ENCODE peak calls at places on chromosomes 3 and 15, in nine cellular contexts. One of them, this sample, is unnamed.

GRCh38 chr15:38991126-38991525 is 426.5 kb upstream of the RASGRP1 start:
- DNase-seq in progenitor cell of endocrine pancreas: no peak
- DNase-seq in stimulated activated CD4-positive, alpha-beta T cell treated with anti-CD3 and anti-CD28 coated beads, TNF-alpha, amount 100 ng/mL, for 1 hour: no peak
- DNase-seq in EH: peak; percentile 53
- DNase-seq in OCI-M1: peak; percentile 18
- DNase-seq in AG08395: peak; percentile 19
- DNase-seq in amygdala: no peak
- DNase-seq in activated CD8-positive, alpha-beta memory T cell treated with anti-CD3 and anti-CD28 coated beads for 24 hours: no peak
- DNase-seq in GM12865: no peak
- DNase-seq in this sample: peak; percentile 11

GRCh38 chr3:29282431-29283296 is 1.8 kb downstream of the RBMS3 start:
- DNase-seq in AG08395: peak; percentile 11
- DNase-seq in stimulated activated CD4-positive, alpha-beta T cell treated with anti-CD3 and anti-CD28 coated beads, TNF-alpha, amount 100 ng/mL, for 1 hour: no peak
- DNase-seq in GM12865: no peak
- DNase-seq in amygdala: no peak
- DNase-seq in EH: peak; percentile 63
- DNase-seq in progenitor cell of endocrine pancreas: no peak
- DNase-seq in OCI-M1: no peak
- DNase-seq in activated CD8-positive, alpha-beta memory T cell treated with anti-CD3 and anti-CD28 coated beads for 24 hours: no peak
- DNase-seq in this sample: no peak

GRCh38 chr3:45333549-45333948 is 54.8 kb upstream of the LARS2 start:
- DNase-seq in GM12865: no peak
- DNase-seq in activated CD8-positive, alpha-beta memory T cell treated with anti-CD3 and anti-CD28 coated beads for 24 hours: no peak
- DNase-seq in stimulated activated CD4-positive, alpha-beta T cell treated with anti-CD3 and anti-CD28 coated beads, TNF-alpha, amount 100 ng/mL, for 1 hour: no peak
- DNase-seq in OCI-M1: no peak
- DNase-seq in EH: peak; percentile 56
- DNase-seq in progenitor cell of endocrine pancreas: no peak
- DNase-seq in amygdala: no peak
- DNase-seq in AG08395: peak; percentile 39
- DNase-seq in this sample: peak; percentile 51

GRCh38 chr3:138638641-138639040 is 30.1 kb downstream of the FAIM start:
- DNase-seq in activated CD8-positive, alpha-beta memory T cell treated with anti-CD3 and anti-CD28 coated beads for 24 hours: no peak
- DNase-seq in OCI-M1: no peak
- DNase-seq in EH: no peak
- DNase-seq in GM12865: no peak
- DNase-seq in AG08395: no peak
- DNase-seq in stimulated activated CD4-positive, alpha-beta T cell treated with anti-CD3 and anti-CD28 coated beads, TNF-alpha, amount 100 ng/mL, for 1 hour: no peak
- DNase-seq in progenitor cell of endocrine pancreas: no peak
- DNase-seq in amygdala: no peak
- DNase-seq in this sample: no peak

GRCh38 chr3:134252766-134253165 is 2.1 kb upstream of the RYK start:
- DNase-seq in GM12865: no peak
- DNase-seq in amygdala: no peak
- DNase-seq in progenitor cell of endocrine pancreas: no peak
- DNase-seq in stimulated activated CD4-positive, alpha-beta T cell treated with anti-CD3 and anti-CD28 coated beads, TNF-alpha, amount 100 ng/mL, for 1 hour: no peak
- DNase-seq in EH: no peak
- DNase-seq in AG08395: no peak
- DNase-seq in activated CD8-positive, alpha-beta memory T cell treated with anti-CD3 and anti-CD28 coated beads for 24 hours: no peak
- DNase-seq in OCI-M1: no peak
- DNase-seq in this sample: no peak

GRCh38 chr3:10289785-10290355 is 2.9 kb downstream of the GHRL start:
- DNase-seq in AG08395: no peak
- DNase-seq in stimulated activated CD4-positive, alpha-beta T cell treated with anti-CD3 and anti-CD28 coated beads, TNF-alpha, amount 100 ng/mL, for 1 hour: no peak
- DNase-seq in GM12865: no peak
- DNase-seq in progenitor cell of endocrine pancreas: no peak
- DNase-seq in activated CD8-positive, alpha-beta memory T cell treated with anti-CD3 and anti-CD28 coated beads for 24 hours: no peak
- DNase-seq in amygdala: no peak
- DNase-seq in OCI-M1: no peak
- DNase-seq in EH: no peak
- DNase-seq in this sample: no peak

GRCh38 chr3:196968233-196969000 is at the start of gene PIGZ:
- DNase-seq in amygdala: no peak
- DNase-seq in progenitor cell of endocrine pancreas: peak; percentile 25
- DNase-seq in stimulated activated CD4-positive, alpha-beta T cell treated with anti-CD3 and anti-CD28 coated beads, TNF-alpha, amount 100 ng/mL, for 1 hour: no peak
- DNase-seq in GM12865: peak; percentile 71
- DNase-seq in AG08395: peak; percentile 64
- DNase-seq in EH: peak; percentile 58
- DNase-seq in activated CD8-positive, alpha-beta memory T cell treated with anti-CD3 and anti-CD28 coated beads for 24 hours: peak; percentile 79
- DNase-seq in OCI-M1: peak; percentile 29
- DNase-seq in this sample: peak; percentile 77

GRCh38 chr15:56732135-56732880 is 1.0 kb downstream of the ZNF280D start:
- DNase-seq in amygdala: no peak
- DNase-seq in AG08395: peak; percentile 23
- DNase-seq in activated CD8-positive, alpha-beta memory T cell treated with anti-CD3 and anti-CD28 coated beads for 24 hours: peak; percentile 58
- DNase-seq in progenitor cell of endocrine pancreas: no peak
- DNase-seq in GM12865: peak; percentile 36
- DNase-seq in EH: peak; percentile 67
- DNase-seq in OCI-M1: peak; percentile 72
- DNase-seq in stimulated activated CD4-positive, alpha-beta T cell treated with anti-CD3 and anti-CD28 coated beads, TNF-alpha, amount 100 ng/mL, for 1 hour: no peak
- DNase-seq in this sample: peak; percentile 25

GRCh38 chr3:12948891-12949711 is 107.7 kb upstream of the RPL32 start:
- DNase-seq in GM12865: peak; percentile 60
- DNase-seq in stimulated activated CD4-positive, alpha-beta T cell treated with anti-CD3 and anti-CD28 coated beads, TNF-alpha, amount 100 ng/mL, for 1 hour: no peak
- DNase-seq in AG08395: peak; percentile 86
- DNase-seq in EH: peak; percentile 81
- DNase-seq in progenitor cell of endocrine pancreas: no peak
- DNase-seq in activated CD8-positive, alpha-beta memory T cell treated with anti-CD3 and anti-CD28 coated beads for 24 hours: peak; percentile 65
- DNase-seq in amygdala: no peak
- DNase-seq in OCI-M1: peak; percentile 72
- DNase-seq in this sample: peak; percentile 59

GRCh38 chr15:38076806-38077205 is 142.4 kb downstream of the TMCO5A start:
- DNase-seq in stimulated activated CD4-positive, alpha-beta T cell treated with anti-CD3 and anti-CD28 coated beads, TNF-alpha, amount 100 ng/mL, for 1 hour: no peak
- DNase-seq in activated CD8-positive, alpha-beta memory T cell treated with anti-CD3 and anti-CD28 coated beads for 24 hours: no peak
- DNase-seq in AG08395: peak; percentile 59
- DNase-seq in GM12865: peak; percentile 64
- DNase-seq in progenitor cell of endocrine pancreas: no peak
- DNase-seq in amygdala: peak; percentile 24
- DNase-seq in EH: no peak
- DNase-seq in OCI-M1: no peak
- DNase-seq in this sample: peak; percentile 46

GRCh38 chr3:135929670-135930069 is 35.9 kb upstream of the PPP2R3A start:
- DNase-seq in AG08395: peak; percentile 78
- DNase-seq in activated CD8-positive, alpha-beta memory T cell treated with anti-CD3 and anti-CD28 coated beads for 24 hours: no peak
- DNase-seq in OCI-M1: no peak
- DNase-seq in GM12865: no peak
- DNase-seq in amygdala: no peak
- DNase-seq in EH: peak; percentile 84
- DNase-seq in stimulated activated CD4-positive, alpha-beta T cell treated with anti-CD3 and anti-CD28 coated beads, TNF-alpha, amount 100 ng/mL, for 1 hour: no peak
- DNase-seq in progenitor cell of endocrine pancreas: no peak
- DNase-seq in this sample: no peak

GRCh38 chr3:20401253-20401652 is 215.2 kb upstream of the SGO1 start:
- DNase-seq in GM12865: no peak
- DNase-seq in activated CD8-positive, alpha-beta memory T cell treated with anti-CD3 and anti-CD28 coated beads for 24 hours: no peak
- DNase-seq in EH: peak; percentile 4
- DNase-seq in amygdala: no peak
- DNase-seq in progenitor cell of endocrine pancreas: no peak
- DNase-seq in stimulated activated CD4-positive, alpha-beta T cell treated with anti-CD3 and anti-CD28 coated beads, TNF-alpha, amount 100 ng/mL, for 1 hour: no peak
- DNase-seq in AG08395: no peak
- DNase-seq in OCI-M1: no peak
- DNase-seq in this sample: no peak

GRCh38 chr3:53996153-53996861 is 104.6 kb upstream of the SELENOK start:
- DNase-seq in amygdala: no peak
- DNase-seq in progenitor cell of endocrine pancreas: no peak
- DNase-seq in GM12865: no peak
- DNase-seq in EH: no peak
- DNase-seq in activated CD8-positive, alpha-beta memory T cell treated with anti-CD3 and anti-CD28 coated beads for 24 hours: no peak
- DNase-seq in stimulated activated CD4-positive, alpha-beta T cell treated with anti-CD3 and anti-CD28 coated beads, TNF-alpha, amount 100 ng/mL, for 1 hour: no peak
- DNase-seq in OCI-M1: no peak
- DNase-seq in AG08395: no peak
- DNase-seq in this sample: peak; percentile 57

GRCh38 chr15:91879148-91879547 is 25.6 kb downstream of the SLCO3A1 start:
- DNase-seq in OCI-M1: no peak
- DNase-seq in EH: no peak
- DNase-seq in stimulated activated CD4-positive, alpha-beta T cell treated with anti-CD3 and anti-CD28 coated beads, TNF-alpha, amount 100 ng/mL, for 1 hour: no peak
- DNase-seq in activated CD8-positive, alpha-beta memory T cell treated with anti-CD3 and anti-CD28 coated beads for 24 hours: no peak
- DNase-seq in GM12865: no peak
- DNase-seq in amygdala: no peak
- DNase-seq in AG08395: no peak
- DNase-seq in progenitor cell of endocrine pancreas: no peak
- DNase-seq in this sample: no peak